ENCODE peak calls at places on chromosomes 11 and 22, in seven cellular contexts. One of them, this sample, is unnamed.

GRCh38 chr11:86099727-86100320 is 30.9 kb upstream of the PICALM start:
- DNase-seq in GM13977: no peak
- DNase-seq in osteocyte: no peak
- DNase-seq in fibroblast of mammary gland: peak
- DNase-seq in heart left ventricle: no peak
- DNase-seq in CD8-positive, alpha-beta T cell: no peak
- DNase-seq in CD4-positive, alpha-beta T cell: no peak
- DNase-seq in this sample: no peak

GRCh38 chr11:62542111-62542745 is 4.4 kb downstream of the AHNAK start:
- DNase-seq in CD8-positive, alpha-beta T cell: no peak
- DNase-seq in CD4-positive, alpha-beta T cell: no peak
- DNase-seq in osteocyte: no peak
- DNase-seq in heart left ventricle: no peak
- DNase-seq in fibroblast of mammary gland: no peak
- DNase-seq in GM13977: peak
- DNase-seq in this sample: no peak

GRCh38 chr11:9861860-9862725 is 198.2 kb downstream of the SWAP70 start:
- DNase-seq in CD4-positive, alpha-beta T cell: peak
- DNase-seq in CD8-positive, alpha-beta T cell: no peak
- DNase-seq in heart left ventricle: no peak
- DNase-seq in osteocyte: no peak
- DNase-seq in GM13977: peak
- DNase-seq in fibroblast of mammary gland: peak
- DNase-seq in this sample: no peak

GRCh38 chr11:33478111-33478573 is 221.0 kb downstream of the HIPK3 start:
- DNase-seq in CD8-positive, alpha-beta T cell: no peak
- DNase-seq in CD4-positive, alpha-beta T cell: no peak
- DNase-seq in osteocyte: no peak
- DNase-seq in GM13977: no peak
- DNase-seq in fibroblast of mammary gland: peak
- DNase-seq in heart left ventricle: no peak
- DNase-seq in this sample: no peak

GRCh38 chr11:57551941-57552340 is 14.5 kb downstream of the SMTNL1 start:
- DNase-seq in osteocyte: no peak
- DNase-seq in fibroblast of mammary gland: no peak
- DNase-seq in heart left ventricle: no peak
- DNase-seq in CD4-positive, alpha-beta T cell: no peak
- DNase-seq in GM13977: no peak
- DNase-seq in CD8-positive, alpha-beta T cell: no peak
- DNase-seq in this sample: no peak

GRCh38 chr22:25364281-25364680 is 144.8 kb downstream of the CRYBB2 start:
- DNase-seq in GM13977: no peak
- DNase-seq in CD4-positive, alpha-beta T cell: no peak
- DNase-seq in CD8-positive, alpha-beta T cell: no peak
- DNase-seq in osteocyte: no peak
- DNase-seq in heart left ventricle: peak
- DNase-seq in fibroblast of mammary gland: no peak
- DNase-seq in this sample: no peak

GRCh38 chr11:46366661-46367161 is 14.8 kb upstream of the MDK start:
- DNase-seq in fibroblast of mammary gland: no peak
- DNase-seq in osteocyte: no peak
- DNase-seq in GM13977: no peak
- DNase-seq in heart left ventricle: no peak
- DNase-seq in CD4-positive, alpha-beta T cell: no peak
- DNase-seq in CD8-positive, alpha-beta T cell: no peak
- DNase-seq in this sample: no peak

GRCh38 chr11:119484741-119485605 is 62.0 kb upstream of the THY1 start:
- DNase-seq in GM13977: no peak
- DNase-seq in CD8-positive, alpha-beta T cell: no peak
- DNase-seq in heart left ventricle: no peak
- DNase-seq in osteocyte: peak
- DNase-seq in CD4-positive, alpha-beta T cell: no peak
- DNase-seq in fibroblast of mammary gland: no peak
- DNase-seq in this sample: no peak

GRCh38 chr22:49514656-49515055 is 313.0 kb downstream of the BRD1 start:
- DNase-seq in GM13977: no peak
- DNase-seq in fibroblast of mammary gland: no peak
- DNase-seq in CD4-positive, alpha-beta T cell: no peak
- DNase-seq in osteocyte: no peak
- DNase-seq in CD8-positive, alpha-beta T cell: no peak
- DNase-seq in heart left ventricle: no peak
- DNase-seq in this sample: no peak

DNA sequence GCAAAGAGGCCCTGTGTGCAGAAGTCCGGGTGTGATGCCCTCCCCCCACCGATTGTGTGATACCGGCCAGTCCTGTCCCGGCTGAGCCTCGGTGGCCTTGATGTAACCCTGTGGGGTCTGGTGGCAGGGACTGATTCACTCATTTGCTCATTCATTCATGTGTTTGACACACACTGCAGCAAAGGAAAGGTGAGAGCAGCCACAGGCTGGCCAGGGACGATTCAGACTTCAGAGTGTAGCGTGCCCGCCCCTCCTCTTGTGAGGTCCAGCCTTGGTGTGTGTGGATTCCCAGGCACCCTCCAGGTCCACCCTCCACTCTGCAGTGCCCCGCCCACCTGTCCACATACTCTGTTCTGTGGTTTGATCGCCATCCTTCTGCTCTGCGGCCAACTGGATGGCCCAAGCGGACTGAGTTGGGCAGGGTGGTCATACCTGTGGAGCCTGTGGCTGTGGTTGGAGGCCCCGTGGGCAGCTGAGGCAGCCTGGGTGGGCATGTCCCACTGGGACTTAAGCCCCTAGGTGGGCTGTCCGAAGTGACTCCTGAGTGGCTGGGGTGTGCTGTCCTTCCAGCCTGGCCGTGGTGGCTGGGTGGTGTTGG is 58.0 kb upstream of the CCDC188 start:
- DNase-seq in osteocyte: no peak
- DNase-seq in CD8-positive, alpha-beta T cell: no peak
- DNase-seq in GM13977: no peak
- DNase-seq in heart left ventricle: no peak
- DNase-seq in fibroblast of mammary gland: no peak
- DNase-seq in CD4-positive, alpha-beta T cell: no peak
- DNase-seq in this sample: no peak
- TF ChIP-seq CTCF in osteocyte: no peak
- TF ChIP-seq CTCF in CD8-positive, alpha-beta T cell: no peak
- TF ChIP-seq CTCF in GM13977: no peak
- TF ChIP-seq CTCF in heart left ventricle: no peak
- TF ChIP-seq CTCF in fibroblast of mammary gland: no peak
- TF ChIP-seq CTCF in CD4-positive, alpha-beta T cell: no peak
- TF ChIP-seq CTCF in this sample: no peak

DNA sequence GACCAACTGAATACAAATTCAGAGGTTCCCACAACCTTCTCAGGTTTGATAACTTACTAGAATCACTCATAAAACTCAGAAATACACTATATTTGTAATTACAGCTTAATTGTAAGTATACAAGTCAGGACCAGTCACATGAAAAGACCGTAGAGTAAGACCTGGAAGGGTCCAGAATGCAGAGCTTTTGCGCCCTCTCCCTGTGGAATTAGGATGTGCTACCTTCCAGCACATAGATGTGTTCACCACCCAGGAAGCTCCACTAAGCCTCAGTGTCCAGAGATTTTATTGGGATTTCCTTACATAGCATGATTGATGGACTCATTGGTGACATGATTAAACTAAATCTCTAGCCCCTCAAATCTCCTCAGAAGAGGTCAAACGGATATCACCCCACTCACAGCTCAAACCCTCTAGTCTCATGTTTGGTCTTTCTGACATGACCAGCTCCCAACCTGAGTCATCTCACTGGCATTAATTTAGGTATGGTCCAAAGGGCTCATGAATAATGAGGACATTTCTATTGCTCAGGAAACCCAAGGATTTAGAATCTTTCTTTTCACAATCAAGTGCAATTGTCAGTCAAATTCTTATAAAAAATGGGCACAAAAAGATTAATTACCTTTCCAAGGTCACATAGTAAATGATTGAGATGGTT is 77.2 kb upstream of the UBASH3B start:
- DNase-seq in fibroblast of mammary gland: peak
- DNase-seq in heart left ventricle: no peak
- DNase-seq in CD4-positive, alpha-beta T cell: no peak
- DNase-seq in osteocyte: no peak
- DNase-seq in CD8-positive, alpha-beta T cell: no peak
- DNase-seq in GM13977: no peak
- DNase-seq in this sample: no peak
- TF ChIP-seq CTCF in fibroblast of mammary gland: peak
- TF ChIP-seq CTCF in heart left ventricle: no peak
- TF ChIP-seq CTCF in CD4-positive, alpha-beta T cell: no peak
- TF ChIP-seq CTCF in osteocyte: no peak
- TF ChIP-seq CTCF in CD8-positive, alpha-beta T cell: no peak
- TF ChIP-seq CTCF in GM13977: peak
- TF ChIP-seq CTCF in this sample: no peak

DNA sequence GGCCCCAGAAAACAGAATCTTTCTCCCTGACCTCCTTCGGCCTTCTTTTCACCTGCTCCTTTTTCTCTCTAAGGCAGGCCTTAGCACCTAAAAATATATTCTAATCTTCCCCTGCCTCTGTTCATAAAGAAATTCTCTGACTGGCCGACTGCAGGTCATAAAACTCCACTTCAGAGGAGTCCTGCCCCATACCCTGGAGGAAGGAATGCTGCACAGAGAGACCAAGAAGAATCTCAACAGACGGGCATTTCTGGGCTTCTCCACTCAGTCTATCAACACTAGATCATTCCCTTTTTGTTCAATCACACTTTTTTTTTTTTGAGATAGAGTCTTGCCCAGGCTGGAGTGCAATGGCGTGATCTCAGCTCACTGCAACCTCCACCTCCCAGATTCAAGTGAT is 19.7 kb upstream of the PGA3 start:
- DNase-seq in CD4-positive, alpha-beta T cell: no peak
- DNase-seq in GM13977: no peak
- DNase-seq in CD8-positive, alpha-beta T cell: no peak
- DNase-seq in heart left ventricle: no peak
- DNase-seq in fibroblast of mammary gland: no peak
- DNase-seq in osteocyte: no peak
- DNase-seq in this sample: no peak
- TF ChIP-seq CTCF in CD4-positive, alpha-beta T cell: no peak
- TF ChIP-seq CTCF in GM13977: no peak
- TF ChIP-seq CTCF in CD8-positive, alpha-beta T cell: no peak
- TF ChIP-seq CTCF in heart left ventricle: no peak
- TF ChIP-seq CTCF in fibroblast of mammary gland: no peak
- TF ChIP-seq CTCF in osteocyte: no peak
- TF ChIP-seq CTCF in this sample: no peak

GRCh38 chr11:27699242-27699925 is 871 bp downstream of the BDNF start:
- DNase-seq in CD8-positive, alpha-beta T cell: no peak
- DNase-seq in heart left ventricle: no peak
- DNase-seq in fibroblast of mammary gland: peak
- DNase-seq in osteocyte: peak
- DNase-seq in CD4-positive, alpha-beta T cell: no peak
- DNase-seq in GM13977: no peak
- DNase-seq in this sample: no peak
- TF ChIP-seq CTCF in CD8-positive, alpha-beta T cell: no peak
- TF ChIP-seq CTCF in heart left ventricle: no peak
- TF ChIP-seq CTCF in fibroblast of mammary gland: no peak
- TF ChIP-seq CTCF in osteocyte: no peak
- TF ChIP-seq CTCF in CD4-positive, alpha-beta T cell: no peak
- TF ChIP-seq CTCF in GM13977: no peak
- TF ChIP-seq CTCF in this sample: no peak

GRCh38 chr11:11537871-11538270 is 83.9 kb downstream of the GALNT18 start:
- DNase-seq in CD8-positive, alpha-beta T cell: no peak
- DNase-seq in GM13977: no peak
- DNase-seq in osteocyte: no peak
- DNase-seq in CD4-positive, alpha-beta T cell: no peak
- DNase-seq in heart left ventricle: no peak
- DNase-seq in fibroblast of mammary gland: no peak
- DNase-seq in this sample: no peak
- TF ChIP-seq CTCF in CD8-positive, alpha-beta T cell: no peak
- TF ChIP-seq CTCF in GM13977: no peak
- TF ChIP-seq CTCF in osteocyte: no peak
- TF ChIP-seq CTCF in CD4-positive, alpha-beta T cell: no peak
- TF ChIP-seq CTCF in heart left ventricle: no peak
- TF ChIP-seq CTCF in fibroblast of mammary gland: no peak
- TF ChIP-seq CTCF in this sample: no peak

This sample was measured in D721Med.